ENCODE peak calls at places on chromosome 20, in eight cellular contexts. One of them, this sample, is unnamed.

GRCh38 chr20:37323985-37324384 is 22.0 kb upstream of the SRC start:
- DNase-seq in HFF-Myc: no peak
- DNase-seq in NB4: no peak
- DNase-seq in osteocyte: no peak
- DNase-seq in AG10803: peak; percentile 93
- DNase-seq in lower leg skin: no peak
- DNase-seq in nephron progenitor cell: no peak
- DNase-seq in left ventricle myocardium inferior: no peak
- DNase-seq in this sample: no peak

GRCh38 chr20:21303872-21304586 is 898 bp downstream of the XRN2 start:
- DNase-seq in HFF-Myc: no peak
- DNase-seq in NB4: peak; percentile 37
- DNase-seq in osteocyte: no peak
- DNase-seq in AG10803: peak; percentile 17
- DNase-seq in lower leg skin: no peak
- DNase-seq in nephron progenitor cell: no peak
- DNase-seq in left ventricle myocardium inferior: no peak
- DNase-seq in this sample: no peak

GRCh38 chr20:10555865-10556308 is 117.9 kb downstream of the JAG1 start:
- DNase-seq in HFF-Myc: no peak
- DNase-seq in NB4: no peak
- DNase-seq in osteocyte: no peak
- DNase-seq in AG10803: peak; percentile 74
- DNase-seq in lower leg skin: no peak
- DNase-seq in nephron progenitor cell: no peak
- DNase-seq in left ventricle myocardium inferior: no peak
- DNase-seq in this sample: no peak

GRCh38 chr20:11585752-11586352 is 331.8 kb upstream of the BTBD3 start:
- DNase-seq in HFF-Myc: peak; percentile 10
- DNase-seq in NB4: peak; percentile 22
- DNase-seq in osteocyte: no peak
- DNase-seq in AG10803: peak; percentile 2
- DNase-seq in lower leg skin: no peak
- DNase-seq in nephron progenitor cell: no peak
- DNase-seq in left ventricle myocardium inferior: no peak
- DNase-seq in this sample: no peak

GRCh38 chr20:15278041-15278440 is 940.6 kb upstream of the FLRT3 start:
- DNase-seq in HFF-Myc: no peak
- DNase-seq in NB4: no peak
- DNase-seq in osteocyte: no peak
- DNase-seq in AG10803: no peak
- DNase-seq in lower leg skin: no peak
- DNase-seq in nephron progenitor cell: no peak
- DNase-seq in left ventricle myocardium inferior: no peak
- DNase-seq in this sample: no peak

GRCh38 chr20:50931048-50931305 is 260 bp downstream of the ADNP start:
- DNase-seq in HFF-Myc: no peak
- DNase-seq in NB4: no peak
- DNase-seq in osteocyte: no peak
- DNase-seq in AG10803: no peak
- DNase-seq in lower leg skin: no peak
- DNase-seq in nephron progenitor cell: no peak
- DNase-seq in left ventricle myocardium inferior: no peak
- DNase-seq in this sample: no peak

GRCh38 chr20:39398656-39399055 is 436.5 kb downstream of the DHX35 start:
- DNase-seq in HFF-Myc: no peak
- DNase-seq in NB4: peak; percentile 4
- DNase-seq in osteocyte: no peak
- DNase-seq in AG10803: no peak
- DNase-seq in lower leg skin: no peak
- DNase-seq in nephron progenitor cell: no peak
- DNase-seq in left ventricle myocardium inferior: no peak
- DNase-seq in this sample: no peak

GRCh38 chr20:35240914-35241293 is 14.4 kb downstream of the MMP24 start:
- DNase-seq in HFF-Myc: no peak
- DNase-seq in NB4: no peak
- DNase-seq in osteocyte: no peak
- DNase-seq in AG10803: no peak
- DNase-seq in lower leg skin: no peak
- DNase-seq in nephron progenitor cell: no peak
- DNase-seq in left ventricle myocardium inferior: no peak
- DNase-seq in this sample: no peak

GRCh38 chr20:23314714-23315498 is 35.7 kb upstream of the NXT1 start:
- DNase-seq in HFF-Myc: no peak
- DNase-seq in NB4: no peak
- DNase-seq in osteocyte: no peak
- DNase-seq in AG10803: no peak
- DNase-seq in lower leg skin: no peak
- DNase-seq in nephron progenitor cell: no peak
- DNase-seq in left ventricle myocardium inferior: peak; percentile 45
- DNase-seq in this sample: no peak

GRCh38 chr20:49028684-49029083 is 17.4 kb upstream of the CSE1L start:
- DNase-seq in HFF-Myc: no peak
- DNase-seq in NB4: peak; percentile 55
- DNase-seq in osteocyte: no peak
- DNase-seq in AG10803: peak; percentile 55
- DNase-seq in lower leg skin: no peak
- DNase-seq in nephron progenitor cell: no peak
- DNase-seq in left ventricle myocardium inferior: no peak
- DNase-seq in this sample: no peak

GRCh38 chr20:6744805-6745204 is 22.7 kb upstream of the BMP2 start:
- DNase-seq in HFF-Myc: no peak
- DNase-seq in NB4: no peak
- DNase-seq in osteocyte: no peak
- DNase-seq in AG10803: peak; percentile 18
- DNase-seq in lower leg skin: no peak
- DNase-seq in nephron progenitor cell: no peak
- DNase-seq in left ventricle myocardium inferior: no peak
- DNase-seq in this sample: no peak

GRCh38 chr20:8855315-8855714 is 213.6 kb upstream of the PLCB4 start:
- DNase-seq in HFF-Myc: no peak
- DNase-seq in NB4: no peak
- DNase-seq in osteocyte: no peak
- DNase-seq in AG10803: peak; percentile 83
- DNase-seq in lower leg skin: no peak
- DNase-seq in nephron progenitor cell: no peak
- DNase-seq in left ventricle myocardium inferior: peak; percentile 18
- DNase-seq in this sample: no peak

GRCh38 chr20:62581308-62581707 is 61.0 kb upstream of the SLCO4A1 start:
- DNase-seq in HFF-Myc: no peak
- DNase-seq in NB4: no peak
- DNase-seq in osteocyte: no peak
- DNase-seq in AG10803: no peak
- DNase-seq in lower leg skin: no peak
- DNase-seq in nephron progenitor cell: no peak
- DNase-seq in left ventricle myocardium inferior: no peak
- DNase-seq in this sample: no peak

GRCh38 chr20:62584671-62585512 is 57.4 kb upstream of the SLCO4A1 start:
- DNase-seq in HFF-Myc: no peak
- DNase-seq in NB4: no peak
- DNase-seq in osteocyte: no peak
- DNase-seq in AG10803: no peak
- DNase-seq in lower leg skin: no peak
- DNase-seq in nephron progenitor cell: no peak
- DNase-seq in left ventricle myocardium inferior: no peak
- DNase-seq in this sample: no peak

GRCh38 chr20:62585571-62585970 is 56.7 kb upstream of the SLCO4A1 start:
- DNase-seq in HFF-Myc: no peak
- DNase-seq in NB4: no peak
- DNase-seq in osteocyte: no peak
- DNase-seq in AG10803: no peak
- DNase-seq in lower leg skin: no peak
- DNase-seq in nephron progenitor cell: no peak
- DNase-seq in left ventricle myocardium inferior: no peak
- DNase-seq in this sample: no peak

GRCh38 chr20:62581806-62582205 is 60.5 kb upstream of the SLCO4A1 start:
- DNase-seq in HFF-Myc: no peak
- DNase-seq in NB4: no peak
- DNase-seq in osteocyte: no peak
- DNase-seq in AG10803: no peak
- DNase-seq in lower leg skin: no peak
- DNase-seq in nephron progenitor cell: no peak
- DNase-seq in left ventricle myocardium inferior: no peak
- DNase-seq in this sample: no peak

GRCh38 chr20:62583424-62583920 is 58.8 kb upstream of the SLCO4A1 start:
- DNase-seq in HFF-Myc: no peak
- DNase-seq in NB4: no peak
- DNase-seq in osteocyte: no peak
- DNase-seq in AG10803: peak; percentile 18
- DNase-seq in lower leg skin: no peak
- DNase-seq in nephron progenitor cell: no peak
- DNase-seq in left ventricle myocardium inferior: no peak
- DNase-seq in this sample: no peak
- TF ChIP-seq CTCF in HFF-Myc: no peak
- TF ChIP-seq CTCF in NB4: no peak
- TF ChIP-seq CTCF in osteocyte: no peak
- TF ChIP-seq CTCF in AG10803: peak; percentile 4
- TF ChIP-seq CTCF in lower leg skin: no peak
- TF ChIP-seq CTCF in nephron progenitor cell: no peak
- TF ChIP-seq CTCF in left ventricle myocardium inferior: no peak
- TF ChIP-seq CTCF in this sample: no peak

GRCh38 chr20:56244259-56244658 is 4.3 kb upstream of the MC3R start:
- DNase-seq in HFF-Myc: no peak
- DNase-seq in NB4: no peak
- DNase-seq in osteocyte: no peak
- DNase-seq in AG10803: no peak
- DNase-seq in lower leg skin: no peak
- DNase-seq in nephron progenitor cell: no peak
- DNase-seq in left ventricle myocardium inferior: no peak
- DNase-seq in this sample: no peak

GRCh38 chr20:56245761-56246160 is 2.8 kb upstream of the MC3R start:
- DNase-seq in HFF-Myc: no peak
- DNase-seq in NB4: peak; percentile 56
- DNase-seq in osteocyte: no peak
- DNase-seq in AG10803: no peak
- DNase-seq in lower leg skin: no peak
- DNase-seq in nephron progenitor cell: no peak
- DNase-seq in left ventricle myocardium inferior: no peak
- DNase-seq in this sample: no peak

GRCh38 chr20:56247954-56248782 is at the start of gene MC3R:
- DNase-seq in HFF-Myc: no peak
- DNase-seq in NB4: peak; percentile 62
- DNase-seq in osteocyte: no peak
- DNase-seq in AG10803: peak; percentile 50
- DNase-seq in lower leg skin: no peak
- DNase-seq in nephron progenitor cell: peak; percentile 30
- DNase-seq in left ventricle myocardium inferior: no peak
- DNase-seq in this sample: peak; percentile 64

GRCh38 chr20:56249244-56249955 is 868 bp downstream of the MC3R start:
- DNase-seq in HFF-Myc: no peak
- DNase-seq in NB4: peak; percentile 62
- DNase-seq in osteocyte: no peak
- DNase-seq in AG10803: no peak
- DNase-seq in lower leg skin: no peak
- DNase-seq in nephron progenitor cell: peak; percentile 44
- DNase-seq in left ventricle myocardium inferior: no peak
- DNase-seq in this sample: peak; percentile 28
- TF ChIP-seq CTCF in HFF-Myc: peak; percentile 60
- TF ChIP-seq CTCF in NB4: peak; percentile 76
- TF ChIP-seq CTCF in osteocyte: peak; percentile 27
- TF ChIP-seq CTCF in AG10803: peak; percentile 33
- TF ChIP-seq CTCF in lower leg skin: no peak
- TF ChIP-seq CTCF in nephron progenitor cell: no peak
- TF ChIP-seq CTCF in left ventricle myocardium inferior: peak; percentile 44
- TF ChIP-seq CTCF in this sample: no peak

GRCh38 chr20:45500022-45500421 is 15.4 kb downstream of the SPINT3 start:
- DNase-seq in HFF-Myc: no peak
- DNase-seq in NB4: no peak
- DNase-seq in osteocyte: no peak
- DNase-seq in AG10803: no peak
- DNase-seq in lower leg skin: no peak
- DNase-seq in nephron progenitor cell: no peak
- DNase-seq in left ventricle myocardium inferior: no peak
- DNase-seq in this sample: no peak

GRCh38 chr20:45496166-45496565 is 19.3 kb downstream of the SPINT3 start:
- DNase-seq in HFF-Myc: no peak
- DNase-seq in NB4: no peak
- DNase-seq in osteocyte: no peak
- DNase-seq in AG10803: no peak
- DNase-seq in lower leg skin: no peak
- DNase-seq in nephron progenitor cell: no peak
- DNase-seq in left ventricle myocardium inferior: no peak
- DNase-seq in this sample: no peak

GRCh38 chr20:45501600-45501999 is 13.8 kb downstream of the SPINT3 start:
- DNase-seq in HFF-Myc: no peak
- DNase-seq in NB4: no peak
- DNase-seq in osteocyte: no peak
- DNase-seq in AG10803: no peak
- DNase-seq in lower leg skin: no peak
- DNase-seq in nephron progenitor cell: no peak
- DNase-seq in left ventricle myocardium inferior: no peak
- DNase-seq in this sample: no peak

GRCh38 chr20:45495438-45495985 is 19.9 kb downstream of the SPINT3 start:
- DNase-seq in HFF-Myc: no peak
- DNase-seq in NB4: peak; percentile 39
- DNase-seq in osteocyte: no peak
- DNase-seq in AG10803: peak; percentile 8
- DNase-seq in lower leg skin: no peak
- DNase-seq in nephron progenitor cell: no peak
- DNase-seq in left ventricle myocardium inferior: no peak
- DNase-seq in this sample: no peak

DNA sequence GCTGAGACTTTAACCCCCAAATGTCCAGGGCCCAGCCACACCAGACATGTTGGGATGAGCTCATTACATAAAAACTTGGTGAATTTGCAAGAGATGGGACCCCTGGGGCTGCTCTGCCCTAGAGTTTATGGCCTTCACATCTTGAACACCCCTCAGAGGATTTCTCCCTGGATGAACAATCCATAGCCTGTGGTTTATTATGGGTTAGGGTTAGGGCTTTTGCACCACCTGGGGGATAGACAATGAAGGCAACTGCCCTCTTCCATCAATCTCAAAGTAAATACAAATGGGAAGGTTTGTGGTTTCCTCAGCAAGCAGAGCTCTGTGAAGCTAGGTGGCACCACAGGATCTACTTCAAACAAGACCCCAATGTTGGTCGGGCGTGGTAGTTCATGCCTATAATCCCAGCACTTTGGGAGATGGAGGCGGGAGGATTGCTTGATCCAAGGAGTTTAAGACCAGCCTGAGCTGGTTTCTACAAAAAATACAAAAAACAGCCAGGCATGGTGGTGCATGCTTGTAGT is 17.4 kb downstream of the SPINT3 start:
- DNase-seq in HFF-Myc: no peak
- DNase-seq in NB4: no peak
- DNase-seq in osteocyte: no peak
- DNase-seq in AG10803: no peak
- DNase-seq in lower leg skin: no peak
- DNase-seq in nephron progenitor cell: no peak
- DNase-seq in left ventricle myocardium inferior: no peak
- DNase-seq in this sample: no peak
- TF ChIP-seq CTCF in HFF-Myc: no peak
- TF ChIP-seq CTCF in NB4: no peak
- TF ChIP-seq CTCF in osteocyte: no peak
- TF ChIP-seq CTCF in AG10803: no peak
- TF ChIP-seq CTCF in lower leg skin: no peak
- TF ChIP-seq CTCF in nephron progenitor cell: no peak
- TF ChIP-seq CTCF in left ventricle myocardium inferior: no peak
- TF ChIP-seq CTCF in this sample: no peak

GRCh38 chr20:2387180-2387577 is 6.5 kb downstream of the TGM6 start:
- DNase-seq in HFF-Myc: peak; percentile 22
- DNase-seq in NB4: peak; percentile 70
- DNase-seq in osteocyte: no peak
- DNase-seq in AG10803: peak; percentile 13
- DNase-seq in lower leg skin: peak; percentile 78
- DNase-seq in nephron progenitor cell: peak; percentile 65
- DNase-seq in left ventricle myocardium inferior: no peak
- DNase-seq in this sample: peak; percentile 81
- TF ChIP-seq CTCF in HFF-Myc: peak; percentile 69
- TF ChIP-seq CTCF in NB4: peak; percentile 83
- TF ChIP-seq CTCF in osteocyte: peak; percentile 41
- TF ChIP-seq CTCF in AG10803: peak; percentile 41
- TF ChIP-seq CTCF in lower leg skin: no peak
- TF ChIP-seq CTCF in nephron progenitor cell: peak; percentile 58
- TF ChIP-seq CTCF in left ventricle myocardium inferior: peak; percentile 28
- TF ChIP-seq CTCF in this sample: peak; percentile 86